ENCODE peak calls at places on chromosomes 2 and 18, in seven cellular contexts. One of them, this sample, is unnamed.

GRCh38 chr2:207055254-207055653 is 110.5 kb downstream of the KLF7 start:
- DNase-seq in fibroblast of the aortic adventitia: no peak
- DNase-seq in mesendoderm: no peak
- DNase-seq in activated B cell treated with CpG ODN at 0.5 μM for 24 hours: no peak
- DNase-seq in T-helper 9 cell: no peak
- DNase-seq in progenitor cell of endocrine pancreas: no peak
- DNase-seq in GM12891: no peak
- DNase-seq in this sample: no peak

GRCh38 chr2:181459646-181460045 is 2.5 kb downstream of the ITGA4 start:
- DNase-seq in mesendoderm: no peak
- DNase-seq in fibroblast of the aortic adventitia: peak; percentile 72
- DNase-seq in activated B cell treated with CpG ODN at 0.5 μM for 24 hours: no peak
- DNase-seq in GM12891: no peak
- DNase-seq in progenitor cell of endocrine pancreas: no peak
- DNase-seq in T-helper 9 cell: no peak
- DNase-seq in this sample: no peak

GRCh38 chr2:3631851-3632659 is 25.9 kb upstream of the ALLC start:
- DNase-seq in T-helper 9 cell: no peak
- DNase-seq in fibroblast of the aortic adventitia: no peak
- DNase-seq in progenitor cell of endocrine pancreas: no peak
- DNase-seq in GM12891: no peak
- DNase-seq in activated B cell treated with CpG ODN at 0.5 μM for 24 hours: no peak
- DNase-seq in mesendoderm: no peak
- DNase-seq in this sample: no peak

GRCh38 chr2:46297546-46298271 is 502 bp downstream of the EPAS1 start:
- DNase-seq in mesendoderm: peak; percentile 62
- DNase-seq in GM12891: peak; percentile 64
- DNase-seq in activated B cell treated with CpG ODN at 0.5 μM for 24 hours: peak; percentile 60
- DNase-seq in progenitor cell of endocrine pancreas: peak; percentile 61
- DNase-seq in T-helper 9 cell: peak; percentile 73
- DNase-seq in fibroblast of the aortic adventitia: no peak
- DNase-seq in this sample: peak; percentile 90

GRCh38 chr18:13437801-13438506 is 219.4 kb downstream of the LDLRAD4 start:
- DNase-seq in GM12891: no peak
- DNase-seq in activated B cell treated with CpG ODN at 0.5 μM for 24 hours: no peak
- DNase-seq in mesendoderm: no peak
- DNase-seq in T-helper 9 cell: peak; percentile 34
- DNase-seq in fibroblast of the aortic adventitia: no peak
- DNase-seq in progenitor cell of endocrine pancreas: no peak
- DNase-seq in this sample: no peak

GRCh38 chr2:44450806-44451205 is 89.1 kb downstream of the CAMKMT start:
- DNase-seq in T-helper 9 cell: no peak
- DNase-seq in mesendoderm: no peak
- DNase-seq in activated B cell treated with CpG ODN at 0.5 μM for 24 hours: no peak
- DNase-seq in fibroblast of the aortic adventitia: peak; percentile 25
- DNase-seq in progenitor cell of endocrine pancreas: no peak
- DNase-seq in GM12891: no peak
- DNase-seq in this sample: no peak

GRCh38 chr2:189698020-189698887 is 23.8 kb downstream of the ANKAR start:
- DNase-seq in fibroblast of the aortic adventitia: peak; percentile 75
- DNase-seq in GM12891: no peak
- DNase-seq in activated B cell treated with CpG ODN at 0.5 μM for 24 hours: no peak
- DNase-seq in T-helper 9 cell: no peak
- DNase-seq in progenitor cell of endocrine pancreas: no peak
- DNase-seq in mesendoderm: peak; percentile 89
- DNase-seq in this sample: peak; percentile 37

GRCh38 chr18:9008709-9009635 is 93.5 kb upstream of the NDUFV2 start:
- DNase-seq in progenitor cell of endocrine pancreas: no peak
- DNase-seq in T-helper 9 cell: no peak
- DNase-seq in fibroblast of the aortic adventitia: no peak
- DNase-seq in activated B cell treated with CpG ODN at 0.5 μM for 24 hours: no peak
- DNase-seq in GM12891: no peak
- DNase-seq in mesendoderm: no peak
- DNase-seq in this sample: no peak

GRCh38 chr2:44351088-44351487 is 10.2 kb downstream of the PREPL start:
- DNase-seq in progenitor cell of endocrine pancreas: no peak
- DNase-seq in fibroblast of the aortic adventitia: peak; percentile 59
- DNase-seq in activated B cell treated with CpG ODN at 0.5 μM for 24 hours: no peak
- DNase-seq in mesendoderm: peak; percentile 17
- DNase-seq in GM12891: no peak
- DNase-seq in T-helper 9 cell: no peak
- DNase-seq in this sample: no peak

GRCh38 chr2:48126180-48126579 is 219.9 kb upstream of the FBXO11 start:
- DNase-seq in mesendoderm: no peak
- DNase-seq in progenitor cell of endocrine pancreas: no peak
- DNase-seq in fibroblast of the aortic adventitia: peak; percentile 53
- DNase-seq in activated B cell treated with CpG ODN at 0.5 μM for 24 hours: no peak
- DNase-seq in GM12891: no peak
- DNase-seq in T-helper 9 cell: no peak
- DNase-seq in this sample: no peak

GRCh38 chr2:88010136-88010535 is 6.2 kb downstream of the RNU2-63P start:
- DNase-seq in GM12891: no peak
- DNase-seq in progenitor cell of endocrine pancreas: no peak
- DNase-seq in mesendoderm: no peak
- DNase-seq in T-helper 9 cell: no peak
- DNase-seq in activated B cell treated with CpG ODN at 0.5 μM for 24 hours: no peak
- DNase-seq in fibroblast of the aortic adventitia: no peak
- DNase-seq in this sample: no peak

This sample was measured in Caco-2.